ENCODE peak calls at places on chromosomes 2 and 18, in four cellular contexts. E, K, O and G are unnamed samples.

GRCh38 chr18:10514621-10515020 is 11.2 kb upstream of the NAPG start:
- DNase-seq in O (no peak), E (no peak), K (no peak), G (no peak)

GRCh38 chr2:207993141-207993763 is 32.1 kb downstream of the PLEKHM3 start:
- DNase-seq in K (no peak), O (no peak), E (no peak), G (no peak)

GRCh38 chr2:65388626-65389390 is 43.6 kb downstream of the SPRED2 start:
- DNase-seq in E (no peak), K (no peak), O (no peak), G (no peak)

GRCh38 chr2:238286551-238286950 is 1.9 kb downstream of the PER2 start:
- DNase-seq in O (no peak), K (peak), E (no peak), G (no peak)

GRCh38 chr2:216796096-216796840 is 63.6 kb downstream of the TNP1 start:
- DNase-seq in K (no peak), O (no peak), E (no peak), G (no peak)

GRCh38 chr2:32718752-32719151 is 90.9 kb downstream of the TTC27 start:
- DNase-seq in O (no peak), E (no peak), K (no peak), G (no peak)

GRCh38 chr2:142974288-142975024 is 97.0 kb downstream of the KYNU start:
- DNase-seq in E (no peak), O (no peak), K (no peak), G (peak)

GRCh38 chr18:49368876-49369440 is 91.5 kb downstream of the DYM start:
- DNase-seq in K (peak), O (no peak), E (no peak), G (no peak)